ENCODE peak calls at places on chromosomes 6 and 20, in eight cellular contexts. One of them, this sample, is unnamed.
A peak's percentile ranks its signal among the peaks of the same experiment; 100 is the strongest.

GRCh38 chr20:32189691-32190607 is 17.6 kb downstream of the PLAGL2 start:
- DNase-seq in osteoblast: peak; percentile 93
- DNase-seq in PC-3: no peak
- DNase-seq in mammary epithelial cell: no peak
- DNase-seq in hepatocyte: peak; percentile 82
- DNase-seq in GM23338: peak; percentile 93
- DNase-seq in OCI-LY7: no peak
- DNase-seq in endothelial cell of umbilical vein: peak; percentile 41
- DNase-seq in this sample: peak; percentile 90

GRCh38 chr6:77834591-77834996 is 181.8 kb downstream of the MEI4 start:
- DNase-seq in osteoblast: no peak
- DNase-seq in PC-3: no peak
- DNase-seq in mammary epithelial cell: no peak
- DNase-seq in hepatocyte: peak; percentile 58
- DNase-seq in GM23338: no peak
- DNase-seq in OCI-LY7: no peak
- DNase-seq in endothelial cell of umbilical vein: no peak
- DNase-seq in this sample: no peak

GRCh38 chr6:155026366-155027045 is 31.4 kb downstream of the TIAM2 start:
- DNase-seq in osteoblast: peak; percentile 86
- DNase-seq in PC-3: peak; percentile 92
- DNase-seq in mammary epithelial cell: peak; percentile 90
- DNase-seq in hepatocyte: peak; percentile 56
- DNase-seq in GM23338: no peak
- DNase-seq in OCI-LY7: no peak
- DNase-seq in endothelial cell of umbilical vein: peak; percentile 61
- DNase-seq in this sample: no peak

GRCh38 chr20:17969276-17969883 is 562 bp downstream of the MGME1 start:
- DNase-seq in osteoblast: peak; percentile 51
- DNase-seq in PC-3: peak; percentile 51
- DNase-seq in mammary epithelial cell: peak; percentile 56
- DNase-seq in hepatocyte: peak; percentile 39
- DNase-seq in GM23338: peak; percentile 57
- DNase-seq in OCI-LY7: peak; percentile 57
- DNase-seq in endothelial cell of umbilical vein: no peak
- DNase-seq in this sample: peak; percentile 75

GRCh38 chr6:36098253-36098919 is 31.9 kb upstream of the MAPK13 start:
- DNase-seq in osteoblast: no peak
- DNase-seq in PC-3: no peak
- DNase-seq in mammary epithelial cell: no peak
- DNase-seq in hepatocyte: no peak
- DNase-seq in GM23338: no peak
- DNase-seq in OCI-LY7: no peak
- DNase-seq in endothelial cell of umbilical vein: no peak
- DNase-seq in this sample: no peak

GRCh38 chr20:31894980-31895675 is 24.7 kb downstream of the TTLL9 start:
- DNase-seq in osteoblast: peak; percentile 86
- DNase-seq in PC-3: peak; percentile 72
- DNase-seq in mammary epithelial cell: peak; percentile 48
- DNase-seq in hepatocyte: peak; percentile 60
- DNase-seq in GM23338: peak; percentile 89
- DNase-seq in OCI-LY7: peak; percentile 64
- DNase-seq in endothelial cell of umbilical vein: peak; percentile 58
- DNase-seq in this sample: peak; percentile 37

GRCh38 chr20:35978041-35978513 is 9.7 kb downstream of the CNBD2 start:
- DNase-seq in osteoblast: no peak
- DNase-seq in PC-3: no peak
- DNase-seq in mammary epithelial cell: no peak
- DNase-seq in hepatocyte: no peak
- DNase-seq in GM23338: no peak
- DNase-seq in OCI-LY7: no peak
- DNase-seq in endothelial cell of umbilical vein: no peak
- DNase-seq in this sample: no peak

GRCh38 chr20:62296724-62297448 is 5.9 kb upstream of the ADRM1 start:
- DNase-seq in osteoblast: no peak
- DNase-seq in PC-3: no peak
- DNase-seq in mammary epithelial cell: no peak
- DNase-seq in hepatocyte: no peak
- DNase-seq in GM23338: no peak
- DNase-seq in OCI-LY7: no peak
- DNase-seq in endothelial cell of umbilical vein: no peak
- DNase-seq in this sample: no peak

GRCh38 chr20:50111120-50111828 is 1.7 kb downstream of the UBE2V1 start:
- DNase-seq in osteoblast: peak; percentile 85
- DNase-seq in PC-3: peak; percentile 84
- DNase-seq in mammary epithelial cell: peak; percentile 78
- DNase-seq in hepatocyte: peak; percentile 68
- DNase-seq in GM23338: no peak
- DNase-seq in OCI-LY7: no peak
- DNase-seq in endothelial cell of umbilical vein: no peak
- DNase-seq in this sample: no peak

GRCh38 chr6:37310980-37311379 is 42.8 kb upstream of the RNF8 start:
- DNase-seq in osteoblast: no peak
- DNase-seq in PC-3: no peak
- DNase-seq in mammary epithelial cell: no peak
- DNase-seq in hepatocyte: no peak
- DNase-seq in GM23338: no peak
- DNase-seq in OCI-LY7: no peak
- DNase-seq in endothelial cell of umbilical vein: no peak
- DNase-seq in this sample: no peak

GRCh38 chr6:91804981-91805380 is 1218.1 kb upstream of the MAP3K7 start:
- DNase-seq in osteoblast: no peak
- DNase-seq in PC-3: no peak
- DNase-seq in mammary epithelial cell: no peak
- DNase-seq in hepatocyte: no peak
- DNase-seq in GM23338: no peak
- DNase-seq in OCI-LY7: no peak
- DNase-seq in endothelial cell of umbilical vein: no peak
- DNase-seq in this sample: no peak

GRCh38 chr20:25313608-25314007 is 65.7 kb downstream of the PYGB start:
- DNase-seq in osteoblast: no peak
- DNase-seq in PC-3: no peak
- DNase-seq in mammary epithelial cell: no peak
- DNase-seq in hepatocyte: no peak
- DNase-seq in GM23338: no peak
- DNase-seq in OCI-LY7: no peak
- DNase-seq in endothelial cell of umbilical vein: no peak
- DNase-seq in this sample: no peak

GRCh38 chr20:25309395-25310267 is 61.7 kb downstream of the PYGB start:
- DNase-seq in osteoblast: peak; percentile 97
- DNase-seq in PC-3: peak; percentile 88
- DNase-seq in mammary epithelial cell: peak; percentile 72
- DNase-seq in hepatocyte: peak; percentile 83
- DNase-seq in GM23338: no peak
- DNase-seq in OCI-LY7: no peak
- DNase-seq in endothelial cell of umbilical vein: peak; percentile 10
- DNase-seq in this sample: no peak

GRCh38 chr20:25310268-25310920 is 62.5 kb downstream of the PYGB start:
- DNase-seq in osteoblast: peak; percentile 98
- DNase-seq in PC-3: peak; percentile 92
- DNase-seq in mammary epithelial cell: peak; percentile 83
- DNase-seq in hepatocyte: peak; percentile 91
- DNase-seq in GM23338: peak; percentile 38
- DNase-seq in OCI-LY7: peak; percentile 39
- DNase-seq in endothelial cell of umbilical vein: peak; percentile 68
- DNase-seq in this sample: peak; percentile 30

GRCh38 chr20:25308671-25309394 is 60.9 kb downstream of the PYGB start:
- DNase-seq in osteoblast: peak; percentile 93
- DNase-seq in PC-3: peak; percentile 57
- DNase-seq in mammary epithelial cell: no peak
- DNase-seq in hepatocyte: no peak
- DNase-seq in GM23338: no peak
- DNase-seq in OCI-LY7: no peak
- DNase-seq in endothelial cell of umbilical vein: no peak
- DNase-seq in this sample: no peak

DNA sequence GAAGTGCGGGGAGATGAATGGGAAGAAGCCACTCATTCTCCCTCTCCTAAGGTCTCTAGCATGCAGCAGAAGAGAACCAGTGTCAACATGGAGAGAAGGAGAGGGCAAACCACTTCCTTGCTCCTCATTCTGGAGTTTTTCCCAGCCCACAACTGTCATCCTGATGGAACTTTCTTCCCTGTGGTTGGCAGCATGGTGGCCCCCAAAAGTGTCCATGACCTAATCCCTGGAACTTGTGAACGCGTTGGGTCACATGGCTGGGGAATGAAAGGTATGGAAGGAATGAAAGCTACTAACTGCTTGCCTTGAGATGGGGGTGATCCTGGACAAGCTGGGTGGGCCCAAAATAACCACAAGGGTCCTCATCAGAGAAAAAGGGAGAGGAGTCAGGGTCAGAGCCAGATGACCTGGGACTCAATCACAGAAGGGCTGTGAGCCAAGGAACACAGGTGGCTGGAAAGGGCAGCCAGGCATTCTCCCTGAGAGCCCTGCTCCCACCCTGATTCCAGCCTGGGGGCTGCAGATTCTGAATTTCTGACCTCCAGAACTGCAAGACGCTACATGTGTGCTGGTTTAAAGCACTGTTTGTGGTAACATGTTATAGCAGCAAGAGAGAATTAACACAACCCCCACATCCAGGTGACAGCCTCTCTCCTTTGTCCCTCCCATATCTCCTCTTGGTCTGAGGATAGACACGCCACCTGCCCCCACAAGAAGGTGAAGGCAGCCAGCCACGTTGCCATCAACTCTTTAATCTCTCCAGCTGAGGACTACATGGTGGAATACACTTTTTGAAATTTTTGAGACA is 63.2 kb downstream of the PYGB start:
- DNase-seq in osteoblast: peak; percentile 93
- DNase-seq in PC-3: peak; percentile 50
- DNase-seq in mammary epithelial cell: no peak
- DNase-seq in hepatocyte: no peak
- DNase-seq in GM23338: no peak
- DNase-seq in OCI-LY7: no peak
- DNase-seq in endothelial cell of umbilical vein: no peak
- DNase-seq in this sample: no peak
- H2AFZ ChIP-seq in osteoblast: peak overlapping the region; percentile 66
- H2AFZ ChIP-seq in PC-3: peak overlapping the region; percentile 7
- H2AFZ ChIP-seq in mammary epithelial cell: peak overlapping the region; percentile 24
- H2AFZ ChIP-seq in hepatocyte: no peak overlapping the region
- H2AFZ ChIP-seq in GM23338: no peak overlapping the region
- H2AFZ ChIP-seq in OCI-LY7: no peak overlapping the region
- H2AFZ ChIP-seq in endothelial cell of umbilical vein: no peak overlapping the region
- H2AFZ ChIP-seq in this sample: no peak overlapping the region

GRCh38 chr6:143400258-143401059 is 50.0 kb downstream of the ADAT2 start:
- DNase-seq in osteoblast: peak; percentile 23
- DNase-seq in PC-3: peak; percentile 46
- DNase-seq in mammary epithelial cell: peak; percentile 35
- DNase-seq in hepatocyte: no peak
- DNase-seq in GM23338: no peak
- DNase-seq in OCI-LY7: peak; percentile 3
- DNase-seq in endothelial cell of umbilical vein: no peak
- DNase-seq in this sample: no peak
- H2AFZ ChIP-seq in osteoblast: no peak overlapping the region
- H2AFZ ChIP-seq in PC-3: peak overlapping the region; percentile 9
- H2AFZ ChIP-seq in mammary epithelial cell: peak overlapping the region; percentile 46
- H2AFZ ChIP-seq in hepatocyte: no peak overlapping the region
- H2AFZ ChIP-seq in GM23338: peak overlapping the region; percentile 84
- H2AFZ ChIP-seq in OCI-LY7: peak overlapping the region; percentile 66
- H2AFZ ChIP-seq in endothelial cell of umbilical vein: no peak overlapping the region
- H2AFZ ChIP-seq in this sample: peak overlapping the region; percentile 96

DNA sequence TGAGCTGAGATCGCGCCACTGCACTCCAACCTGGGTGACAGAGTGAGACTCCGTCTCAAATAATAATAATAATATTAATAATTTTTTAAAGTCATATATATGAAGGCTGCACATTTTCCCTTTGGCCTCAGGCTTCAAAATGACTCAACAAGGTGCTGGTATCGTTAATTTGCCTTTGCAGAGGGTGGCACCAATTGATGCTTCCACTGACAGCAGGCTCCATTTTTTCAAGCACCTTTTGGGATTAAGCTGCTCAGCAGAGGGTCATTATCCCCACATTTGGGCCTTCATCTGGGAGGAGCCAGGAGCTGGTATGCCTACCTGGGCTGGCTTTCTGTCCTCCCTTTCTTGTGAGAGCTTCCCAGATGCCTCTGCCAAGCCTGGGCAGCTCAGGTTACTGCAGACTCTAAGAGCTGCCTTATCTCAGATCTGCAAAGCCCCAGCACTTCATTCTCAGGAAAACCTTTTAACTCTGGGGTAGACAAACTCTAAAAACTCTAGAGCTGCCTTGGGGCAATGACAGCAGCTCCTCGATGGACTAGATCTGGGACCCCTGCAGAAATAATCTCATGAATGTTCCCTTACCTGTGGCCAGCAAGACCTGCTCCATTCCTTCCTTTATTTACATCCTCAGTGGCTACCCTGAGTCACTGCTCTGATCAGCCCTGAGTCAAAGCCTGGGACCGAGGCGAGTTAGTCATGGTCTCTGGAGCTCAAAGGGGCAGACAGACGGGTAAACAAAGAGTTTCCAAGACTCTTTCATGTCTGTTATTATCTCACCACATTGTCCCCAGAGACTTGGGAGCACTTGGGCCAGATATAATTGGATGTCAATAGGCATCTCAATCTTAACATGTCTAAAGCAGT is 80.0 kb upstream of the EYA2 start:
- DNase-seq in osteoblast: peak; percentile 99
- DNase-seq in PC-3: peak; percentile 96
- DNase-seq in mammary epithelial cell: peak; percentile 83
- DNase-seq in hepatocyte: peak; percentile 72
- DNase-seq in GM23338: peak; percentile 65
- DNase-seq in OCI-LY7: no peak
- DNase-seq in endothelial cell of umbilical vein: no peak
- DNase-seq in this sample: peak; percentile 90
- H2AFZ ChIP-seq in osteoblast: no peak overlapping the region
- H2AFZ ChIP-seq in PC-3: peak overlapping the region; percentile 48
- H2AFZ ChIP-seq in mammary epithelial cell: no peak overlapping the region
- H2AFZ ChIP-seq in hepatocyte: no peak overlapping the region
- H2AFZ ChIP-seq in GM23338: peak overlapping the region; percentile 40
- H2AFZ ChIP-seq in OCI-LY7: peak overlapping the region; percentile 4
- H2AFZ ChIP-seq in endothelial cell of umbilical vein: no peak overlapping the region
- H2AFZ ChIP-seq in this sample: no peak overlapping the region

GRCh38 chr20:33475381-33476160 is 14.3 kb upstream of the CBFA2T2 start:
- DNase-seq in osteoblast: peak; percentile 6
- DNase-seq in PC-3: no peak
- DNase-seq in mammary epithelial cell: no peak
- DNase-seq in hepatocyte: no peak
- DNase-seq in GM23338: peak; percentile 33
- DNase-seq in OCI-LY7: no peak
- DNase-seq in endothelial cell of umbilical vein: no peak
- DNase-seq in this sample: peak; percentile 46

GRCh38 chr20:33482581-33482980 is 7.3 kb upstream of the CBFA2T2 start:
- DNase-seq in osteoblast: peak; percentile 9
- DNase-seq in PC-3: no peak
- DNase-seq in mammary epithelial cell: no peak
- DNase-seq in hepatocyte: no peak
- DNase-seq in GM23338: no peak
- DNase-seq in OCI-LY7: no peak
- DNase-seq in endothelial cell of umbilical vein: no peak
- DNase-seq in this sample: no peak

GRCh38 chr20:33480071-33480470 is 9.8 kb upstream of the CBFA2T2 start:
- DNase-seq in osteoblast: peak; percentile 8
- DNase-seq in PC-3: no peak
- DNase-seq in mammary epithelial cell: no peak
- DNase-seq in hepatocyte: no peak
- DNase-seq in GM23338: no peak
- DNase-seq in OCI-LY7: no peak
- DNase-seq in endothelial cell of umbilical vein: no peak
- DNase-seq in this sample: peak; percentile 28

GRCh38 chr20:33477386-33478234 is 12.3 kb upstream of the CBFA2T2 start:
- DNase-seq in osteoblast: peak; percentile 47
- DNase-seq in PC-3: no peak
- DNase-seq in mammary epithelial cell: no peak
- DNase-seq in hepatocyte: no peak
- DNase-seq in GM23338: peak; percentile 54
- DNase-seq in OCI-LY7: peak; percentile 45
- DNase-seq in endothelial cell of umbilical vein: no peak
- DNase-seq in this sample: no peak

GRCh38 chr20:33481431-33481941 is 8.4 kb upstream of the CBFA2T2 start:
- DNase-seq in osteoblast: no peak
- DNase-seq in PC-3: no peak
- DNase-seq in mammary epithelial cell: no peak
- DNase-seq in hepatocyte: no peak
- DNase-seq in GM23338: no peak
- DNase-seq in OCI-LY7: no peak
- DNase-seq in endothelial cell of umbilical vein: no peak
- DNase-seq in this sample: no peak
- H2AFZ ChIP-seq in osteoblast: no peak overlapping the region
- H2AFZ ChIP-seq in PC-3: no peak overlapping the region
- H2AFZ ChIP-seq in mammary epithelial cell: no peak overlapping the region
- H2AFZ ChIP-seq in hepatocyte: no peak overlapping the region
- H2AFZ ChIP-seq in GM23338: no peak overlapping the region
- H2AFZ ChIP-seq in OCI-LY7: no peak overlapping the region
- H2AFZ ChIP-seq in endothelial cell of umbilical vein: no peak overlapping the region
- H2AFZ ChIP-seq in this sample: no peak overlapping the region